ENCODE peak calls at places on chromosomes 5 and 9, in ten cellular contexts. X is astrocyte of the cerebellum, J is tibial artery, H is endothelial cell of umbilical vein, M is fibroblast of lung, B is heart right ventricle, N is retinal pigment epithelial cell, W is cardiac muscle cell, I is GM06990, E is SK-N-SH. S is an unnamed sample.

GRCh38 chr9:74413876-74414275 is 83.3 kb upstream of the RORB start:
- DNase-seq in E (no peak), I (no peak), H (no peak), N (no peak), X (no peak), B (no peak), J (no peak), M (no peak), W (no peak), S (no peak)

GRCh38 chr5:117657591-117657990 is 1083.0 kb upstream of the SEMA6A start:
- DNase-seq in I (no peak), E (peak), M (peak), H (no peak), J (no peak), W (no peak), B (no peak), X (peak), N (no peak), S (no peak)

GRCh38 chr9:137168907-137169763 is 716 bp downstream of the LRRC26 start:
- DNase-seq in X (no peak), M (peak), H (peak), J (no peak), B (no peak), N (no peak), W (peak), E (peak), I (peak), S (peak)

GRCh38 chr5:52491071-52491828 is 296.5 kb upstream of the ITGA1 start:
- DNase-seq in N (no peak), M (no peak), J (no peak), H (no peak), E (no peak), W (no peak), B (no peak), X (no peak), I (no peak), S (no peak)

GRCh38 chr5:108461628-108462367 is 79.9 kb upstream of the FBXL17 start:
- DNase-seq in N (peak), I (no peak), E (no peak), B (no peak), W (peak), X (peak), J (no peak), M (peak), H (no peak), S (no peak)

GRCh38 chr5:113005454-113005853 is 28.9 kb downstream of the DCP2 start:
- DNase-seq in B (no peak), E (no peak), M (peak), H (no peak), W (peak), I (no peak), J (no peak), N (no peak), X (no peak), S (no peak)

GRCh38 chr9:6098431-6098830 is 83.0 kb upstream of the RANBP6 start:
- DNase-seq in X (no peak), N (no peak), J (no peak), E (no peak), H (peak), I (no peak), M (peak), W (peak), B (no peak), S (no peak)

GRCh38 chr5:93300945-93301344 is 280.1 kb downstream of the NR2F1-AS1 start:
- DNase-seq in B (no peak), J (no peak), X (no peak), H (no peak), N (no peak), E (no peak), I (no peak), M (no peak), W (no peak), S (no peak)

GRCh38 chr5:61330879-61331406 is 1.1 kb upstream of the ZSWIM6 start:
- DNase-seq in I (peak), E (peak), H (peak), J (peak), B (peak), M (peak), X (no peak), N (no peak), W (peak), S (peak)

GRCh38 chr9:101311759-101312420 is 72.9 kb downstream of the BAAT start:
- DNase-seq in W (peak), N (peak), B (peak), X (peak), E (peak), J (no peak), M (peak), H (peak), I (peak), S (peak)

GRCh38 chr5:131974956-131975726 is 29.7 kb upstream of the MEIKIN start:
- DNase-seq in H (no peak), E (no peak), I (no peak), W (no peak), J (no peak), M (no peak), X (no peak), B (no peak), N (no peak), S (no peak)

DNA sequence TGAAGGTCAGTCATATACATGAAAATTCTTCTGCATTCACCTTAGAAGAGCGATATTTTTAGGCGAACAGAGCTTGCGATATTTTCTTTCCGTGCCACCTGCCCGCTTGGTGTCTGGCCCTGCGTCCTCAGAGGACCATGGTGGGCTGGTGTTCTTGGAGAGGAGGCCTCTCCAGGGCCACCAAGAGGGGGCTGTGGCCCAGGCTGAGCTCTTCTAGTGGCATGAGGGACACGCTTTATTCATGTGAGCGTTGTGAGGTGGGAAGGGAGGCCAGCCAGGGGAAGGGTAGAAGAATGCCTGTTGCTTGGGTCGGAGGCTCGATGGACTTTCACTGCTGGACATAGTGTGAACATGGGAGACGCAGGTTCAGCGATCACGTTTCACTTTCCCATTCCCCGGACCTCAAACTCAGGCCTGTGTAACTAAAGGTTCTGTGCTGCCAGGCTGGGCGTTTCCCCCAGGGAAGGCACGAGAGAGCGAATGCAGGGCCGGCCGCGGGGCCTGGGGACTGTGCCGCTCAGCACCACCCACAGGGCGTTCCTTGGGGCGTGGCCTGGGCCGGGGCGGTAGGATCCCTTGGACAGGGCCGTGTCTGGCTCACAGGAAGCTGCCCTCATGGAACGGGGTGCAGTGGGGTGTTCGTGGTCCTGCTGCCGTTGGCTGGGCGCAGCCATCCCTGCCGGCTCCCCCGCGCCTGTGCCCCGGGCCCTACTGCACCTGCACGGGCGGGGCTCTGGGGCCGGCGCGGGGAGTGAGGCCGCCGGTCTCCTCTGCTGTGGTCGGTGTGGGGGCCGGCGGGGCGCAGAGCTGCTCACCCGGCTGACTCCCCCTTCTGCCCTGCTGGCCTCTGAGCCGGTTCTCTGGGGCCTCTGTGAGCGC is 40.7 kb upstream of the CLPTM1L start:
- DNase-seq in N (no peak), X (no peak), E (peak), M (peak), I (peak), H (peak), W (peak), B (peak), J (peak), S (peak)
- H3K4me3 ChIP-seq in N (peak), X (peak), E (peak), M (peak), I (peak), H (peak), W (peak), B (peak), J (peak), S (peak)

DNA sequence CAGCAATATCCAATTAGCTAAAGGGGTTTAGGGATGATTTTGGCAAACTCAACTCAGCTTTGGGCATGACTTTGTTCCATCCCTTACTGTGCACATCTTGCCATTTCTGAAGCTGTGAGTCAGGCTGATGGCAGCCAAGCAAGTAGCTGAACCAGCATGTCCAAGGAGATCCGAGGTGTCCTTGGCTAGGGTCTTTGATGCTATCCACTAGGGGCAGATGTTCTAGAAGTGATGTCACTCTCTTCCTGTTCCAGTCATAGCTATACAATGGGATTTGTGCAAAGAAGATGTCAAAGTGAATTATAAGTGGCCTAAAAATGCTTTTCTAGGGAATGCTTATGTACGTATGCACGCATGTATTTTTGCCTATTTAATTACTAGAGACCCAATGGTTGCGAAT is 160.8 kb upstream of the PAPPA start:
- DNase-seq in H (no peak), W (no peak), E (no peak), B (no peak), X (no peak), M (peak), N (no peak), I (no peak), J (no peak), S (no peak)
- TF ChIP-seq CTCF in H (no peak), W (no peak), E (peak), B (no peak), X (no peak), M (no peak), N (no peak), I (no peak), J (no peak), S (no peak)

DNA sequence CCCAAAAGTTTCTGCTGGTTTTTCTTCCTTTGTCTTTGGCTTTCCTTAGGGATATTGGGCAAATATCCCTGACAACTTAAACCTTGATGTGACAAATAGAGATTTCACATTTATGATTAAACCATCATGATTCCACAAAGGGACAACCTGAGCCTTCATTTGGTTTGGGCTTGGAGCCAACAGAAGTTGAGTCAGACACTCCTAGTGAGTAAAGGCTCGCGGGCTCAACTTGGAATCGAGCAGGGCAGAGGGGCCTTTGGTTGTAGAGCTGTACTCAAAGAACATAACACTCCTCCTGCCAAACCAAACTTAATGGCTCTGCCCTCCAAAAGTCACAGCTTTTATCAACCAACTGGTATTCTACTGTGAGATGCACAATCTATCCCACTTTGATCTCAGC is 290.2 kb upstream of the MAP3K1 start:
- DNase-seq in M (peak), N (no peak), B (no peak), E (no peak), W (peak), I (no peak), H (peak), X (peak), J (no peak), S (no peak)
- H3K4me3 ChIP-seq in M (no peak), N (no peak), B (no peak), E (no peak), W (no peak), I (no peak), H (no peak), X (no peak), J (no peak), S (no peak)

DNA sequence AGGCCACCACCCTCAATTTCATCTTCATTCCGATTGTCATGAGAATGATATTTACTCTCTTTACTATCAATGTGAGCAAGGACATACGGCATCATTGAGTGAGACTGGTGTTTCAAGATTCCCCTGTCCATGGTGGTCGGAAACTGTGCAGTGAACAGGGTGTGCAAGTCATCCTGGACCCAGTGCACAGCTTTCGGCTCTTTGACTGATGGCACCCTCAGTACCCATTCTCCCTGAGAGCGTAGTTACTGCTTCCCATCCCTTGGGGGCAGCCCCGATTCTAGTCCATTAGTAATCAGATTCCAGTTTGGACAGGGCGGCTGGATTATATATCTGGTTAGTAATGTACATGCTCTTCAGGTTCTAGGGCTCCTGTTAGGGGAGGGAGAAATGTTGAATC is 61.7 kb upstream of the SUB1 start:
- DNase-seq in B (no peak), X (no peak), N (no peak), I (no peak), W (no peak), H (no peak), J (no peak), E (peak), M (no peak), S (no peak)
- TF ChIP-seq CTCF in B (no peak), X (no peak), N (peak), I (peak), W (no peak), H (peak), J (no peak), E (peak), M (peak), S (peak)

DNA sequence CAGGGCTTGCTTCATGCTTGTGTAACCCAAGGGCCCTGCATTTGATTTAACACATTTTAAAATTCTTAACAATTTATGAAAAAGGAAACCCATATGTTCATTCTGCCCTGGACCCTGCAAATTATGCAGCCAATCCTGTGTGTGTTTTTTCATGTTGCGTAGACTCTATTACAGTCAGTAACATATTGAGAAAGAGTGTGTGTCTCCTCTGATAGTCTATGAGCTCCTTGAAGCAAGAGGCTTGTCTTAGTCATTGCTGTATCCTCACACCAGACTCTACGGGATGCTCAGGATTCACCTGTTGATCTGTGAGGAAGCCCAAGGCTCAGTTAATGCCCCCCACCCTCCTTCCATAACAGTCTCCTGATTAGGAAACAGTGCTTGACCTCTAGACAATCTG is 177.3 kb upstream of the DMAC1 start:
- DNase-seq in W (no peak), B (no peak), M (no peak), X (no peak), N (no peak), E (no peak), I (peak), H (no peak), J (no peak), S (no peak)
- H3K4me3 ChIP-seq in W (no peak), B (no peak), M (no peak), X (no peak), N (no peak), E (no peak), I (no peak), H (no peak), J (no peak), S (no peak)

DNA sequence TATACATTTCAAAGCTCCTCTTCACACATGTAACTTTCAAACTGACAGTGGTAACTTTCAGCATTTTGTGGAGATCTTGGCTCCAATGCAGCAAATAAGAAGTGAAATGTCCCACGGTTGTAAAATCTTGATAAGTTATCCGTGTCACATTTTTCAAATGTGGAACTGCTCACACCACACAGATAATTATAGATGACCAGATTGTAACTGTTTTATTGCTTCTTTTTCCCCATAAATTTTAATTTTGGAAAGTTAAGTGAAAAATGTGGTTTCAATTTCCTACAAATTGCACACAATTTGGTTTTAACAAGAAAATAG is 347.1 kb downstream of the EBF1 start:
- DNase-seq in M (no peak), H (no peak), X (no peak), W (no peak), B (no peak), J (no peak), I (no peak), E (no peak), N (no peak), S (no peak)
- TF ChIP-seq CTCF in M (no peak), H (no peak), X (no peak), W (no peak), B (no peak), J (no peak), I (no peak), E (no peak), N (no peak), S (no peak)

DNA sequence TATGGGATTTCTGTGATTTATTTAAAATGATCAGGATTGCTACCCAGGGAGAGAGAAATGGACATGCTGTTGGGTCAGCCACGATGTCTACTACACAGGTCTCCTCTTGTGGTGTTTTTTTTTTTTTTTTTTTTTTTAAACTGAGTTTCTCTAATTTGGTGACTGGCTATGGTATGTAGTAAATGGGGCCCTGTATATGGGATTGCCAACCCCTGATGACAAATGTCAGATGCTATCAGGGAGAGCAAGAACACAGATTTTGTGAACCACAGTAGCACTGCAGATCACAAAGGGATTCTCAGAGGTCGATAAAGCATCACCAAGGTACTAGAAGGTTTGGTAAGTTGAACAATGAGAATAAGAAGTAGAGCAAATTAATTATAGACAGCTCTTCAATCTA is 16.5 kb upstream of the TNFAIP8 start:
- DNase-seq in B (no peak), H (no peak), W (no peak), I (no peak), J (no peak), X (no peak), E (no peak), M (no peak), N (no peak), S (no peak)
- H3K4me3 ChIP-seq in B (no peak), H (no peak), W (no peak), I (peak), J (no peak), X (no peak), E (no peak), M (no peak), N (no peak), S (no peak)